ENCODE peak calls at places on chromosomes 13 and 19, in five cellular contexts. L, I, X, Y and P are unnamed samples.
A peak's percentile ranks its signal among the peaks of the same experiment; 100 is the strongest.

GRCh38 chr19:10007811-10008211 is 2.5 kb downstream of the COL5A3 start:
- DNase-seq in L (no peak), I (no peak), X (no peak), Y (no peak), P (no peak)

GRCh38 chr19:53908933-53909415 is at the start of gene CACNG7:
- DNase-seq in L (no peak), I (no peak), X (peak; percentile 25), Y (no peak), P (no peak)

GRCh38 chr19:45179848-45180370 is 1.3 kb downstream of the BLOC1S3 start:
- DNase-seq in L (no peak), I (no peak), X (no peak), Y (no peak), P (no peak)

GRCh38 chr19:6161271-6161850 is 25.9 kb downstream of the ACSBG2 start:
- DNase-seq in L (peak; percentile 30), I (peak; percentile 5), X (peak; percentile 50), Y (peak; percentile 21), P (peak; percentile 37)

GRCh38 chr13:99916366-99917103 is 55.0 kb downstream of the ZIC5 start:
- DNase-seq in L (peak; percentile 67), I (peak; percentile 81), X (peak; percentile 81), Y (no peak), P (peak; percentile 65)

GRCh38 chr13:114063545-114064515 is 68.6 kb downstream of the RASA3 start:
- DNase-seq in L (no peak), I (peak; percentile 35), X (no peak), Y (no peak), P (peak; percentile 35)

GRCh38 chr19:29675650-29676186 is 10.5 kb downstream of the PLEKHF1 start:
- DNase-seq in L (no peak), I (no peak), X (peak; percentile 17), Y (no peak), P (no peak)

GRCh38 chr13:39385621-39386231 is 217.3 kb downstream of the LHFPL6 start:
- DNase-seq in L (peak; percentile 48), I (no peak), X (no peak), Y (no peak), P (no peak)

GRCh38 chr13:94704347-94705080 is 7.8 kb downstream of the SOX21 start:
- DNase-seq in L (no peak), I (no peak), X (peak; percentile 16), Y (no peak), P (no peak)

GRCh38 chr19:41937525-41937924 is 9.3 kb upstream of the ERFL start:
- DNase-seq in L (no peak), I (no peak), X (no peak), Y (no peak), P (no peak)

GRCh38 chr19:18281082-18282020 is at the start of gene JUND:
- DNase-seq in L (peak; percentile 98), I (peak; percentile 99), X (peak; percentile 100), Y (peak; percentile 96), P (peak; percentile 95)

GRCh38 chr19:18999016-18999758 is 34.1 kb downstream of the SUGP2 start:
- DNase-seq in L (no peak), I (peak; percentile 14), X (no peak), Y (no peak), P (no peak)

GRCh38 chr13:26022538-26023292 is 29.1 kb downstream of the SHISA2 start:
- DNase-seq in L (peak; percentile 26), I (peak; percentile 78), X (no peak), Y (no peak), P (peak; percentile 22)

GRCh38 chr19:45179063-45179847 is 671 bp downstream of the BLOC1S3 start:
- DNase-seq in L (peak; percentile 21), I (peak; percentile 45), X (peak; percentile 45), Y (no peak), P (peak; percentile 68)

GRCh38 chr13:102606537-102607309 is 9.9 kb downstream of the TPP2 start:
- DNase-seq in L (no peak), I (no peak), X (no peak), Y (no peak), P (no peak)